ENCODE peak calls at places on chromosomes 3 and 15, in nine cellular contexts. One of them, this sample, is unnamed. For H3K4me1 and H3K9me3, the result is how much of the 10 kb centered on the place peaks cover.

GRCh38 chr3:37995652-37996641 is 5.4 kb downstream of the VILL start:
- DNase-seq in HepG2: peak
- DNase-seq in tibial artery: no peak
- DNase-seq in A549: no peak
- DNase-seq in esophagus muscularis mucosa: no peak
- DNase-seq in Panc1: no peak
- DNase-seq in H9: no peak
- DNase-seq in HCT116: no peak
- DNase-seq in Caco-2: no peak
- DNase-seq in this sample: no peak

GRCh38 chr3:39052613-39053012 is 797 bp downstream of the WDR48 start:
- DNase-seq in HepG2: no peak
- DNase-seq in Panc1: no peak
- DNase-seq in H9: no peak
- DNase-seq in Caco-2: peak
- DNase-seq in tibial artery: no peak
- DNase-seq in A549: no peak
- DNase-seq in esophagus muscularis mucosa: no peak
- DNase-seq in HCT116: no peak
- DNase-seq in this sample: no peak

GRCh38 chr15:98981851-98982722 is 25.5 kb downstream of the PGPEP1L start:
- DNase-seq in H9: no peak
- DNase-seq in HCT116: no peak
- DNase-seq in esophagus muscularis mucosa: peak
- DNase-seq in Panc1: no peak
- DNase-seq in A549: no peak
- DNase-seq in Caco-2: no peak
- DNase-seq in tibial artery: no peak
- DNase-seq in HepG2: no peak
- DNase-seq in this sample: no peak

GRCh38 chr15:41550066-41550805 is 6.2 kb upstream of the RPAP1 start:
- DNase-seq in A549: no peak
- DNase-seq in Panc1: no peak
- DNase-seq in tibial artery: no peak
- DNase-seq in H9: no peak
- DNase-seq in Caco-2: peak
- DNase-seq in esophagus muscularis mucosa: no peak
- DNase-seq in HepG2: peak
- DNase-seq in HCT116: no peak
- DNase-seq in this sample: no peak

GRCh38 chr3:80733522-80734176 is 965.9 kb upstream of the ROBO1 start:
- DNase-seq in Caco-2: peak
- DNase-seq in Panc1: no peak
- DNase-seq in HCT116: no peak
- DNase-seq in A549: peak
- DNase-seq in HepG2: peak
- DNase-seq in H9: no peak
- DNase-seq in esophagus muscularis mucosa: no peak
- DNase-seq in tibial artery: no peak
- DNase-seq in this sample: no peak

GRCh38 chr3:65538101-65538500 is 500.6 kb downstream of the MAGI1 start:
- DNase-seq in Caco-2: no peak
- DNase-seq in tibial artery: no peak
- DNase-seq in H9: no peak
- DNase-seq in Panc1: no peak
- DNase-seq in esophagus muscularis mucosa: no peak
- DNase-seq in A549: no peak
- DNase-seq in HepG2: no peak
- DNase-seq in HCT116: no peak
- DNase-seq in this sample: no peak

GRCh38 chr15:75553659-75554058 is 25.5 kb downstream of the PTPN9 start:
- DNase-seq in esophagus muscularis mucosa: no peak
- DNase-seq in Panc1: no peak
- DNase-seq in HCT116: no peak
- DNase-seq in A549: no peak
- DNase-seq in tibial artery: no peak
- DNase-seq in HepG2: no peak
- DNase-seq in H9: no peak
- DNase-seq in Caco-2: no peak
- DNase-seq in this sample: no peak

GRCh38 chr15:66253643-66254363 is at the start of gene MEGF11:
- DNase-seq in H9: peak
- DNase-seq in Caco-2: peak
- DNase-seq in A549: peak
- DNase-seq in HepG2: no peak
- DNase-seq in Panc1: no peak
- DNase-seq in tibial artery: no peak
- DNase-seq in esophagus muscularis mucosa: no peak
- DNase-seq in HCT116: no peak
- DNase-seq in this sample: peak

GRCh38 chr3:186102687-186103086 is 6.2 kb downstream of the ETV5 start:
- DNase-seq in HepG2: no peak
- DNase-seq in esophagus muscularis mucosa: no peak
- DNase-seq in Caco-2: no peak
- DNase-seq in A549: peak
- DNase-seq in Panc1: no peak
- DNase-seq in H9: no peak
- DNase-seq in tibial artery: no peak
- DNase-seq in HCT116: no peak
- DNase-seq in this sample: no peak

GRCh38 chr3:16855497-16855896 is 29.3 kb upstream of the PLCL2 start:
- DNase-seq in H9: no peak
- DNase-seq in HCT116: no peak
- DNase-seq in esophagus muscularis mucosa: no peak
- DNase-seq in HepG2: no peak
- DNase-seq in Caco-2: no peak
- DNase-seq in tibial artery: no peak
- DNase-seq in A549: no peak
- DNase-seq in Panc1: no peak
- DNase-seq in this sample: no peak

GRCh38 chr3:170553788-170554620 is 31.9 kb downstream of the SLC7A14 start:
- DNase-seq in Caco-2: no peak
- DNase-seq in H9: no peak
- DNase-seq in tibial artery: no peak
- DNase-seq in HCT116: no peak
- DNase-seq in HepG2: no peak
- DNase-seq in Panc1: no peak
- DNase-seq in A549: no peak
- DNase-seq in esophagus muscularis mucosa: peak
- DNase-seq in this sample: peak
- TF ChIP-seq CTCF in Caco-2: no peak
- TF ChIP-seq CTCF in H9: no peak
- TF ChIP-seq CTCF in tibial artery: no peak
- TF ChIP-seq CTCF in HCT116: no peak
- TF ChIP-seq CTCF in HepG2: no peak
- TF ChIP-seq CTCF in Panc1: peak
- TF ChIP-seq CTCF in A549: peak
- TF ChIP-seq CTCF in esophagus muscularis mucosa: no peak
- TF ChIP-seq CTCF in this sample: peak

GRCh38 chr3:48636149-48636548 is 888 bp upstream of the SLC26A6 start:
- DNase-seq in tibial artery: no peak
- DNase-seq in HepG2: no peak
- DNase-seq in H9: no peak
- DNase-seq in esophagus muscularis mucosa: no peak
- DNase-seq in A549: no peak
- DNase-seq in Caco-2: no peak
- DNase-seq in Panc1: no peak
- DNase-seq in HCT116: no peak
- DNase-seq in this sample: no peak
- H3K4me1 ChIP-seq in tibial artery: under half
- H3K4me1 ChIP-seq in HepG2: half or more
- H3K4me1 ChIP-seq in H9: under half
- H3K4me1 ChIP-seq in esophagus muscularis mucosa: under half
- H3K4me1 ChIP-seq in A549: under half
- H3K4me1 ChIP-seq in Caco-2: under half
- H3K4me1 ChIP-seq in Panc1: under half
- H3K4me1 ChIP-seq in HCT116: under half
- H3K4me1 ChIP-seq in this sample: under half

GRCh38 chr15:25735550-25736384 is 127.4 kb downstream of the ATP10A start:
- DNase-seq in Caco-2: no peak
- DNase-seq in HepG2: no peak
- DNase-seq in Panc1: no peak
- DNase-seq in tibial artery: no peak
- DNase-seq in HCT116: no peak
- DNase-seq in H9: no peak
- DNase-seq in esophagus muscularis mucosa: peak
- DNase-seq in A549: no peak
- DNase-seq in this sample: no peak

GRCh38 chr15:25733036-25733855 is 129.9 kb downstream of the ATP10A start:
- DNase-seq in A549: no peak
- DNase-seq in H9: no peak
- DNase-seq in HCT116: no peak
- DNase-seq in esophagus muscularis mucosa: peak
- DNase-seq in tibial artery: no peak
- DNase-seq in Panc1: no peak
- DNase-seq in Caco-2: no peak
- DNase-seq in HepG2: no peak
- DNase-seq in this sample: no peak

GRCh38 chr15:25732191-25732590 is 130.9 kb downstream of the ATP10A start:
- DNase-seq in Panc1: no peak
- DNase-seq in HepG2: no peak
- DNase-seq in A549: no peak
- DNase-seq in Caco-2: no peak
- DNase-seq in tibial artery: no peak
- DNase-seq in esophagus muscularis mucosa: no peak
- DNase-seq in H9: no peak
- DNase-seq in HCT116: no peak
- DNase-seq in this sample: no peak

GRCh38 chr15:25734680-25735355 is 128.3 kb downstream of the ATP10A start:
- DNase-seq in A549: no peak
- DNase-seq in H9: no peak
- DNase-seq in esophagus muscularis mucosa: no peak
- DNase-seq in tibial artery: peak
- DNase-seq in Panc1: no peak
- DNase-seq in Caco-2: no peak
- DNase-seq in HCT116: no peak
- DNase-seq in HepG2: no peak
- DNase-seq in this sample: no peak

GRCh38 chr15:25733856-25734679 is 129.1 kb downstream of the ATP10A start:
- DNase-seq in H9: no peak
- DNase-seq in Panc1: no peak
- DNase-seq in HepG2: no peak
- DNase-seq in A549: no peak
- DNase-seq in esophagus muscularis mucosa: no peak
- DNase-seq in tibial artery: no peak
- DNase-seq in Caco-2: no peak
- DNase-seq in HCT116: no peak
- DNase-seq in this sample: no peak
- H3K9me3 ChIP-seq in H9: under half
- H3K9me3 ChIP-seq in Panc1: under half
- H3K9me3 ChIP-seq in HepG2: under half
- H3K9me3 ChIP-seq in A549: under half
- H3K9me3 ChIP-seq in esophagus muscularis mucosa: under half
- H3K9me3 ChIP-seq in tibial artery: under half
- H3K9me3 ChIP-seq in Caco-2: under half
- H3K9me3 ChIP-seq in HCT116: under half
- H3K9me3 ChIP-seq in this sample: under half

GRCh38 chr3:151813777-151814176 is at the start of gene AADAC:
- DNase-seq in Caco-2: no peak
- DNase-seq in Panc1: no peak
- DNase-seq in HepG2: no peak
- DNase-seq in esophagus muscularis mucosa: no peak
- DNase-seq in A549: no peak
- DNase-seq in HCT116: no peak
- DNase-seq in tibial artery: no peak
- DNase-seq in H9: no peak
- DNase-seq in this sample: no peak

GRCh38 chr3:151811474-151811873 is 2.4 kb upstream of the AADAC start:
- DNase-seq in Caco-2: no peak
- DNase-seq in Panc1: no peak
- DNase-seq in tibial artery: no peak
- DNase-seq in esophagus muscularis mucosa: no peak
- DNase-seq in HepG2: no peak
- DNase-seq in A549: no peak
- DNase-seq in H9: no peak
- DNase-seq in HCT116: no peak
- DNase-seq in this sample: no peak

GRCh38 chr3:151816091-151816604 is 2.2 kb downstream of the AADAC start:
- DNase-seq in HepG2: peak
- DNase-seq in tibial artery: no peak
- DNase-seq in esophagus muscularis mucosa: no peak
- DNase-seq in Caco-2: peak
- DNase-seq in HCT116: no peak
- DNase-seq in Panc1: no peak
- DNase-seq in H9: no peak
- DNase-seq in A549: peak
- DNase-seq in this sample: no peak

GRCh38 chr3:151817473-151817872 is 3.6 kb downstream of the AADAC start:
- DNase-seq in A549: no peak
- DNase-seq in Caco-2: no peak
- DNase-seq in tibial artery: no peak
- DNase-seq in H9: no peak
- DNase-seq in HepG2: peak
- DNase-seq in Panc1: no peak
- DNase-seq in HCT116: no peak
- DNase-seq in esophagus muscularis mucosa: no peak
- DNase-seq in this sample: no peak

GRCh38 chr3:151814588-151814987 is 672 bp downstream of the AADAC start:
- DNase-seq in esophagus muscularis mucosa: no peak
- DNase-seq in tibial artery: no peak
- DNase-seq in A549: no peak
- DNase-seq in HCT116: no peak
- DNase-seq in Panc1: no peak
- DNase-seq in Caco-2: no peak
- DNase-seq in HepG2: no peak
- DNase-seq in H9: no peak
- DNase-seq in this sample: no peak
- TF ChIP-seq CTCF in esophagus muscularis mucosa: no peak
- TF ChIP-seq CTCF in tibial artery: no peak
- TF ChIP-seq CTCF in A549: no peak
- TF ChIP-seq CTCF in HCT116: no peak
- TF ChIP-seq CTCF in Panc1: no peak
- TF ChIP-seq CTCF in Caco-2: no peak
- TF ChIP-seq CTCF in HepG2: no peak
- TF ChIP-seq CTCF in H9: no peak
- TF ChIP-seq CTCF in this sample: no peak